ENCODE peak calls at places on chromosomes 7 and 10, in ten cellular contexts. T is choroid plexus epithelial cell, Y is astrocyte of the cerebellum, X is thoracic aorta, P is right cardiac atrium, J is pancreas, Z is adipocyte, E is brain microvascular endothelial cell, K is psoas muscle, U is gastrocnemius medialis. H is an unnamed sample.

GRCh38 chr7:143487566-143487965 is 9.9 kb downstream of the TAS2R41 start:
- DNase-seq in T (peak), Y (no peak), X (no peak), P (peak), J (peak), Z (peak), E (no peak), K (peak), U (peak), H (peak)

GRCh38 chr7:126119981-126120380 is 1132.8 kb downstream of the GRM8 start:
- DNase-seq in T (no peak), Y (no peak), X (no peak), P (no peak), J (no peak), Z (no peak), E (no peak), K (no peak), U (no peak), H (no peak)

GRCh38 chr10:32950457-32951109 is 7.4 kb downstream of the ITGB1 start:
- DNase-seq in T (no peak), Y (no peak), X (no peak), P (no peak), J (no peak), Z (no peak), E (no peak), K (no peak), U (no peak), H (no peak)

GRCh38 chr10:130843051-130843653 is 468.4 kb downstream of the TCERG1L start:
- DNase-seq in T (no peak), Y (no peak), X (no peak), P (no peak), J (no peak), Z (no peak), E (no peak), K (no peak), U (no peak), H (no peak)

GRCh38 chr10:22932626-22933370 is 4.9 kb downstream of the ARMC3 start:
- DNase-seq in T (no peak), Y (no peak), X (no peak), P (peak), J (no peak), Z (no peak), E (no peak), K (no peak), U (peak), H (no peak)

GRCh38 chr7:144824360-144824759 is 11.5 kb downstream of the TPK1 start:
- DNase-seq in T (peak), Y (peak), X (no peak), P (no peak), J (no peak), Z (peak), E (peak), K (no peak), U (no peak), H (no peak)

GRCh38 chr7:16422100-16422430 is 727 bp upstream of the CRPPA start:
- DNase-seq in T (peak), Y (no peak), X (no peak), P (no peak), J (no peak), Z (peak), E (no peak), K (no peak), U (no peak), H (no peak)

GRCh38 chr10:86945361-86946214 is 11.8 kb downstream of the MMRN2 start:
- DNase-seq in T (no peak), Y (no peak), X (peak), P (peak), J (no peak), Z (no peak), E (no peak), K (peak), U (peak), H (no peak)

GRCh38 chr10:74151057-74151878 is at the start of gene ADK:
- DNase-seq in T (peak), Y (peak), X (peak), P (peak), J (peak), Z (peak), E (peak), K (peak), U (peak), H (peak)

GRCh38 chr7:116546054-116546453 is 21.2 kb downstream of the CAV1 start:
- DNase-seq in T (no peak), Y (no peak), X (no peak), P (peak), J (no peak), Z (no peak), E (no peak), K (no peak), U (no peak), H (no peak)

GRCh38 chr7:23938937-23939552 is 229.0 kb downstream of the STK31 start:
- DNase-seq in T (peak), Y (no peak), X (no peak), P (no peak), J (no peak), Z (peak), E (peak), K (no peak), U (no peak), H (no peak)

GRCh38 chr7:5232485-5232837 is 42.4 kb downstream of the WIPI2 start:
- DNase-seq in T (no peak), Y (no peak), X (no peak), P (peak), J (no peak), Z (no peak), E (no peak), K (peak), U (no peak), H (no peak)

GRCh38 chr7:28378574-28379149 is 33.7 kb upstream of the CREB5 start:
- DNase-seq in T (no peak), Y (no peak), X (no peak), P (no peak), J (no peak), Z (no peak), E (no peak), K (no peak), U (no peak), H (no peak)

GRCh38 chr10:33381897-33382578 is 47.6 kb upstream of the NRP1 start:
- DNase-seq in T (peak), Y (peak), X (no peak), P (no peak), J (no peak), Z (peak), E (no peak), K (no peak), U (no peak), H (peak)

GRCh38 chr10:8280946-8281345 is 226.5 kb downstream of the GATA3 start:
- DNase-seq in T (no peak), Y (no peak), X (no peak), P (no peak), J (no peak), Z (no peak), E (no peak), K (no peak), U (no peak), H (no peak)

GRCh38 chr10:125531470-125531869 is 151.5 kb downstream of the TEX36 start:
- DNase-seq in T (no peak), Y (no peak), X (no peak), P (no peak), J (no peak), Z (no peak), E (no peak), K (no peak), U (no peak), H (no peak)

GRCh38 chr7:19944363-19945120 is 171.1 kb upstream of the TMEM196 start:
- DNase-seq in T (peak), Y (no peak), X (no peak), P (no peak), J (no peak), Z (no peak), E (no peak), K (no peak), U (no peak), H (no peak)

GRCh38 chr7:25901658-25902057 is 250.3 kb upstream of the NFE2L3 start:
- DNase-seq in T (no peak), Y (no peak), X (no peak), P (no peak), J (no peak), Z (no peak), E (no peak), K (no peak), U (no peak), H (no peak)

GRCh38 chr10:13593560-13593959 is 6.8 kb downstream of the PRPF18 start:
- DNase-seq in T (no peak), Y (no peak), X (no peak), P (no peak), J (no peak), Z (no peak), E (no peak), K (no peak), U (no peak), H (no peak)

GRCh38 chr7:39228946-39229345 is 251.2 kb downstream of the POU6F2 start:
- DNase-seq in T (no peak), Y (peak), X (no peak), P (no peak), J (no peak), Z (peak), E (peak), K (no peak), U (no peak), H (no peak)

GRCh38 chr7:101216001-101216859 is 1.2 kb downstream of the PLOD3 start:
- DNase-seq in T (peak), Y (no peak), X (no peak), P (peak), J (no peak), Z (peak), E (peak), K (no peak), U (no peak), H (peak)

GRCh38 chr7:114889646-114890285 is 32.1 kb upstream of the MDFIC start:
- DNase-seq in T (peak), Y (peak), X (no peak), P (no peak), J (no peak), Z (peak), E (peak), K (no peak), U (no peak), H (no peak)

GRCh38 chr7:120805636-120806388 is 52.1 kb downstream of the TSPAN12 start:
- DNase-seq in T (peak), Y (peak), X (no peak), P (no peak), J (peak), Z (peak), E (peak), K (no peak), U (peak), H (peak)

GRCh38 chr10:29806350-29806788 is 171.6 kb upstream of the SVIL start:
- DNase-seq in T (no peak), Y (no peak), X (no peak), P (no peak), J (no peak), Z (no peak), E (no peak), K (no peak), U (no peak), H (no peak)

GRCh38 chr10:61406282-61406681 is 46.9 kb downstream of the TMEM26 start:
- DNase-seq in T (no peak), Y (no peak), X (no peak), P (no peak), J (no peak), Z (peak), E (no peak), K (no peak), U (no peak), H (no peak)

GRCh38 chr7:1510780-1511154 is 6.6 kb upstream of the INTS1 start:
- DNase-seq in T (no peak), Y (no peak), X (no peak), P (peak), J (no peak), Z (no peak), E (no peak), K (no peak), U (no peak), H (no peak)

GRCh38 chr7:2894118-2894940 is 50.2 kb upstream of the GNA12 start:
- DNase-seq in T (no peak), Y (no peak), X (no peak), P (no peak), J (no peak), Z (no peak), E (no peak), K (no peak), U (no peak), H (peak)

GRCh38 chr10:19785366-19785765 is 30.9 kb upstream of the PLXDC2 start:
- DNase-seq in T (no peak), Y (no peak), X (no peak), P (no peak), J (no peak), Z (no peak), E (no peak), K (no peak), U (no peak), H (no peak)

GRCh38 chr7:18407385-18407784 is 88.2 kb upstream of the HDAC9 start:
- DNase-seq in T (no peak), Y (no peak), X (no peak), P (no peak), J (no peak), Z (no peak), E (no peak), K (no peak), U (no peak), H (no peak)

DNA sequence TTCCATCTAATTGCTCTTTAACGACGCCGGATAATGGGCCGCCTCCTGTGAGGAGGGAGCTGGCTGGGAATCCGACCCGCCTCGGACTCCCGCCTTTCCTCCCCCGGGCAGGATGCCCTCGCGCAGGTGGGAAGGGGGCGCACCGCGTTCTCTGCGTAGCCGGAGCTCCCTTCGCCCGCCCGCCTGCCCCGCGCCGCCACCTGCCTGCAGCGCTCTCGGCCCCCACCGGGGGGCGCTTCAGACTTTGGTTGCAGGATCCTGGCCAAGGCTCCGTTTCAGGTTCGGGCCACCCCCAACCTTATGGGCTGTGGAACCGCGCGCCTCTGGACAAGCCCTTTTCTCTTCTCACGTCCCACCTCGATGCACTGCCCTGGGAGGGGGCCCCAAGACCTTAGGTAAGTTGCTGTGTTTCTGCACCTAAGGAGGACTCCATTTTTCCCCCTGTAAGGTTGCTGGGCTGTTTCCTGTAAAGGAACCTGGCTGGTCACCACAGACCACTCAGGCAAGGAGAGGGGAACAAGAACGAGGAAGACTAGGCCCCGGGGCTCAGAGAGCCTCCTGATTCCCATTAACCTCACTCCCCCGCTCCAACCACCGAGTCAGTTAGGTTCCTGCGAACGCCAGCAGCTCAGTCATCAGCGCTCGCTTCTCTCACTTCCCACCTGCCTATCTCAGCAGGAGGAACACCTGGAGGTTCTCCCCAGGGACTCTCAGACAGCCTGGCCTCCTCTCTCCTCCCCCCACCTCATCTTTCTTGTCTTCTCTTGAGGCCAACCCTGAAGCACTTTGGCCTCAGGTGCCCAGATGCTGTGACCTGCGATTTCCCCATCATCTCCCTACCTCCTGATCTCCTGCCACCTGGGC is 11.4 kb upstream of the KAZALD1 start:
- DNase-seq in T (peak), Y (no peak), X (no peak), P (peak), J (peak), Z (peak), E (peak), K (peak), U (peak), H (peak)
- H3K4me3 ChIP-seq in T (peak), Y (peak), X (peak), P (no peak), J (peak), Z (no peak), E (no peak), K (peak), U (peak), H (no peak)

GRCh38 chr7:111137296-111138195 is 46.6 kb downstream of the LRRN3 start:
- DNase-seq in T (peak), Y (no peak), X (no peak), P (peak), J (no peak), Z (peak), E (peak), K (no peak), U (no peak), H (no peak)
- H3K4me3 ChIP-seq in T (no peak), Y (no peak), X (peak), P (no peak), J (no peak), Z (no peak), E (no peak), K (no peak), U (no peak), H (no peak)

GRCh38 chr7:35718047-35718446 is 23.1 kb upstream of the HERPUD2 start:
- DNase-seq in T (no peak), Y (no peak), X (no peak), P (no peak), J (no peak), Z (no peak), E (no peak), K (no peak), U (no peak), H (no peak)

GRCh38 chr7:35717516-35717915 is 22.6 kb upstream of the HERPUD2 start:
- DNase-seq in T (no peak), Y (no peak), X (no peak), P (no peak), J (no peak), Z (no peak), E (no peak), K (no peak), U (no peak), H (no peak)

GRCh38 chr7:35714862-35715261 is 19.9 kb upstream of the HERPUD2 start:
- DNase-seq in T (no peak), Y (no peak), X (no peak), P (no peak), J (no peak), Z (no peak), E (no peak), K (no peak), U (no peak), H (no peak)

GRCh38 chr7:35716038-35716803 is 21.3 kb upstream of the HERPUD2 start:
- DNase-seq in T (peak), Y (no peak), X (no peak), P (no peak), J (peak), Z (peak), E (peak), K (peak), U (peak), H (no peak)

GRCh38 chr7:35717013-35717412 is 22.1 kb upstream of the HERPUD2 start:
- DNase-seq in T (no peak), Y (no peak), X (no peak), P (no peak), J (no peak), Z (no peak), E (no peak), K (no peak), U (no peak), H (no peak)
- H3K4me3 ChIP-seq in T (no peak), Y (no peak), X (peak), P (peak), J (no peak), Z (peak), E (no peak), K (peak), U (peak), H (no peak)

GRCh38 chr10:69800109-69800508 is 1.6 kb upstream of the COL13A1 start:
- DNase-seq in T (peak), Y (peak), X (no peak), P (no peak), J (no peak), Z (peak), E (peak), K (no peak), U (no peak), H (peak)

GRCh38 chr10:69800665-69801064 is 1.0 kb upstream of the COL13A1 start:
- DNase-seq in T (no peak), Y (no peak), X (no peak), P (no peak), J (no peak), Z (no peak), E (no peak), K (no peak), U (no peak), H (no peak)

GRCh38 chr10:69801094-69801433 is 642 bp upstream of the COL13A1 start:
- DNase-seq in T (peak), Y (peak), X (no peak), P (peak), J (no peak), Z (peak), E (peak), K (peak), U (peak), H (peak)

GRCh38 chr10:69802424-69803161 is 887 bp downstream of the COL13A1 start:
- DNase-seq in T (peak), Y (no peak), X (no peak), P (peak), J (no peak), Z (peak), E (peak), K (peak), U (peak), H (peak)

GRCh38 chr10:69801434-69802315 is at the start of gene COL13A1:
- DNase-seq in T (peak), Y (no peak), X (peak), P (peak), J (no peak), Z (peak), E (peak), K (peak), U (peak), H (peak)
- H3K4me3 ChIP-seq in T (peak), Y (peak), X (peak), P (peak), J (peak), Z (peak), E (peak), K (peak), U (peak), H (peak)

GRCh38 chr10:72338180-72338579 is 16.5 kb downstream of the DNAJB12 start:
- DNase-seq in T (no peak), Y (no peak), X (no peak), P (no peak), J (no peak), Z (no peak), E (no peak), K (no peak), U (no peak), H (no peak)

GRCh38 chr10:72335394-72336258 is 19.1 kb downstream of the DNAJB12 start:
- DNase-seq in T (peak), Y (no peak), X (no peak), P (peak), J (peak), Z (no peak), E (peak), K (peak), U (peak), H (peak)

GRCh38 chr10:72337722-72338121 is 17.0 kb downstream of the DNAJB12 start:
- DNase-seq in T (no peak), Y (no peak), X (no peak), P (no peak), J (no peak), Z (no peak), E (no peak), K (no peak), U (no peak), H (no peak)

GRCh38 chr10:72336259-72337038 is 18.3 kb downstream of the DNAJB12 start:
- DNase-seq in T (peak), Y (no peak), X (no peak), P (peak), J (peak), Z (no peak), E (no peak), K (no peak), U (peak), H (peak)

GRCh38 chr10:72337039-72337629 is 17.6 kb downstream of the DNAJB12 start:
- DNase-seq in T (peak), Y (no peak), X (peak), P (peak), J (peak), Z (peak), E (peak), K (peak), U (peak), H (peak)
- H3K4me3 ChIP-seq in T (no peak), Y (no peak), X (no peak), P (no peak), J (no peak), Z (no peak), E (no peak), K (no peak), U (no peak), H (no peak)

DNA sequence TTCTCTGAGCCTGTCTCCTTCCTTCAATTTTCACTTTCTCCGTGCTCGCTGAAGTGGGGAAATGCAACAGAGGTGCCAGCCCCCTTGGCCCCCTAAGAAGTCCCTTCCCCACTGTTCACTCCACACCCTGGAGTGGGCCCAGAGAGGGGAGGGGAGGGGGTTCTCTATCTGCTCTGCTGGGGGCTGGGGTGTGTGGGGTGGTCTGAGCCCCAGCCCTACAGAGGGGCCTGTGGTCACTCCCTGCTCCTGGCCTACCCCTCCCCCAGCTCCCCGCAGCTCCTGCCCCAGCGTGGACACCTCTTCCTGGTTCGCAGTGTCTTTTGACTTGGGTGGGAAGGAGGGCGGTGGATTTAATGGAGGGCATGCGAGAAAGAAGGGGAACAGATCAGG is 989 bp downstream of the LZTS2 start:
- DNase-seq in T (no peak), Y (no peak), X (no peak), P (no peak), J (no peak), Z (peak), E (no peak), K (no peak), U (no peak), H (no peak)
- H3K4me3 ChIP-seq in T (peak), Y (peak), X (peak), P (peak), J (peak), Z (peak), E (peak), K (peak), U (peak), H (no peak)

GRCh38 chr10:91627344-91628102 is 5.3 kb downstream of the PPP1R3C start:
- DNase-seq in T (no peak), Y (no peak), X (no peak), P (no peak), J (no peak), Z (peak), E (no peak), K (no peak), U (no peak), H (no peak)
- H3K4me3 ChIP-seq in T (no peak), Y (no peak), X (peak), P (peak), J (no peak), Z (no peak), E (no peak), K (peak), U (no peak), H (no peak)

H was measured in mucosa of descending colon.